ENCODE peak calls at places on chromosome 1, in nine cellular contexts. One of them, this sample, is unnamed. For H3K4me1, the result is how much of the 10 kb centered on the place peaks cover.

GRCh38 chr1:244065960-244066388 is 14.9 kb downstream of the ZBTB18 start:
- DNase-seq in adrenal gland: no peak
- DNase-seq in breast epithelium: no peak
- DNase-seq in Caco-2: no peak
- DNase-seq in HepG2: no peak
- DNase-seq in A549: no peak
- DNase-seq in neural progenitor cell: no peak
- DNase-seq in H9: no peak
- DNase-seq in MM.1S: no peak
- DNase-seq in this sample: no peak

GRCh38 chr1:219913005-219913404 is 15.4 kb downstream of the SLC30A10 start:
- DNase-seq in A549: no peak
- DNase-seq in adrenal gland: no peak
- DNase-seq in MM.1S: no peak
- DNase-seq in breast epithelium: no peak
- DNase-seq in H9: no peak
- DNase-seq in Caco-2: no peak
- DNase-seq in HepG2: no peak
- DNase-seq in neural progenitor cell: no peak
- DNase-seq in this sample: no peak

GRCh38 chr1:18556364-18556763 is 74.3 kb upstream of the PAX7 start:
- DNase-seq in A549: peak
- DNase-seq in MM.1S: no peak
- DNase-seq in H9: no peak
- DNase-seq in neural progenitor cell: peak
- DNase-seq in HepG2: peak
- DNase-seq in breast epithelium: no peak
- DNase-seq in Caco-2: no peak
- DNase-seq in adrenal gland: peak
- DNase-seq in this sample: no peak

GRCh38 chr1:71526824-71527223 is 446.0 kb upstream of the ZRANB2 start:
- DNase-seq in MM.1S: no peak
- DNase-seq in H9: no peak
- DNase-seq in adrenal gland: no peak
- DNase-seq in A549: no peak
- DNase-seq in HepG2: no peak
- DNase-seq in breast epithelium: no peak
- DNase-seq in neural progenitor cell: no peak
- DNase-seq in Caco-2: no peak
- DNase-seq in this sample: no peak

GRCh38 chr1:6130036-6130435 is 50.1 kb downstream of the CHD5 start:
- DNase-seq in A549: no peak
- DNase-seq in H9: no peak
- DNase-seq in neural progenitor cell: no peak
- DNase-seq in breast epithelium: no peak
- DNase-seq in adrenal gland: no peak
- DNase-seq in MM.1S: no peak
- DNase-seq in HepG2: no peak
- DNase-seq in Caco-2: no peak
- DNase-seq in this sample: no peak

GRCh38 chr1:230680300-230681025 is 33.5 kb downstream of the AGT start:
- DNase-seq in MM.1S: no peak
- DNase-seq in adrenal gland: no peak
- DNase-seq in neural progenitor cell: no peak
- DNase-seq in A549: no peak
- DNase-seq in H9: no peak
- DNase-seq in Caco-2: no peak
- DNase-seq in HepG2: peak
- DNase-seq in breast epithelium: no peak
- DNase-seq in this sample: no peak

GRCh38 chr1:1217621-1218523 is 3.9 kb upstream of the TNFRSF4 start:
- DNase-seq in H9: no peak
- DNase-seq in MM.1S: no peak
- DNase-seq in neural progenitor cell: no peak
- DNase-seq in adrenal gland: no peak
- DNase-seq in HepG2: no peak
- DNase-seq in Caco-2: no peak
- DNase-seq in breast epithelium: no peak
- DNase-seq in A549: peak
- DNase-seq in this sample: no peak

GRCh38 chr1:23423415-23424170 is 955 bp downstream of the TCEA3 start:
- DNase-seq in A549: no peak
- DNase-seq in MM.1S: no peak
- DNase-seq in Caco-2: peak
- DNase-seq in neural progenitor cell: peak
- DNase-seq in H9: peak
- DNase-seq in HepG2: peak
- DNase-seq in adrenal gland: peak
- DNase-seq in breast epithelium: no peak
- DNase-seq in this sample: peak

GRCh38 chr1:31801450-31801849 is 14.4 kb downstream of the SPOCD1 start:
- DNase-seq in Caco-2: no peak
- DNase-seq in adrenal gland: no peak
- DNase-seq in HepG2: no peak
- DNase-seq in neural progenitor cell: no peak
- DNase-seq in MM.1S: no peak
- DNase-seq in H9: no peak
- DNase-seq in A549: no peak
- DNase-seq in breast epithelium: no peak
- DNase-seq in this sample: no peak

GRCh38 chr1:222105393-222105737 is 363.5 kb upstream of the DUSP10 start:
- DNase-seq in neural progenitor cell: no peak
- DNase-seq in MM.1S: no peak
- DNase-seq in breast epithelium: peak
- DNase-seq in Caco-2: no peak
- DNase-seq in H9: no peak
- DNase-seq in adrenal gland: no peak
- DNase-seq in A549: peak
- DNase-seq in HepG2: peak
- DNase-seq in this sample: no peak

GRCh38 chr1:22792396-22793171 is 81.9 kb downstream of the EPHB2 start:
- DNase-seq in breast epithelium: no peak
- DNase-seq in A549: no peak
- DNase-seq in adrenal gland: no peak
- DNase-seq in Caco-2: no peak
- DNase-seq in H9: peak
- DNase-seq in neural progenitor cell: no peak
- DNase-seq in MM.1S: no peak
- DNase-seq in HepG2: no peak
- DNase-seq in this sample: no peak

GRCh38 chr1:234654002-234654733 is 44.2 kb upstream of the IRF2BP2 start:
- DNase-seq in breast epithelium: no peak
- DNase-seq in H9: no peak
- DNase-seq in neural progenitor cell: no peak
- DNase-seq in adrenal gland: no peak
- DNase-seq in MM.1S: no peak
- DNase-seq in HepG2: no peak
- DNase-seq in A549: no peak
- DNase-seq in Caco-2: no peak
- DNase-seq in this sample: no peak

GRCh38 chr1:207002731-207003146 is 29.8 kb downstream of the C1orf116 start:
- DNase-seq in neural progenitor cell: no peak
- DNase-seq in Caco-2: peak
- DNase-seq in H9: no peak
- DNase-seq in MM.1S: no peak
- DNase-seq in HepG2: no peak
- DNase-seq in A549: no peak
- DNase-seq in adrenal gland: no peak
- DNase-seq in breast epithelium: no peak
- DNase-seq in this sample: peak

GRCh38 chr1:16905112-16905855 is 9.5 kb downstream of the RNU1-2 start:
- DNase-seq in H9: peak
- DNase-seq in Caco-2: no peak
- DNase-seq in adrenal gland: peak
- DNase-seq in breast epithelium: no peak
- DNase-seq in MM.1S: peak
- DNase-seq in HepG2: peak
- DNase-seq in neural progenitor cell: peak
- DNase-seq in A549: peak
- DNase-seq in this sample: no peak

GRCh38 chr1:41955461-41956159 is 36.9 kb upstream of the HIVEP3 start:
- DNase-seq in A549: peak
- DNase-seq in H9: no peak
- DNase-seq in Caco-2: no peak
- DNase-seq in neural progenitor cell: peak
- DNase-seq in breast epithelium: no peak
- DNase-seq in MM.1S: peak
- DNase-seq in HepG2: no peak
- DNase-seq in adrenal gland: no peak
- DNase-seq in this sample: no peak

GRCh38 chr1:19765623-19766022 is 34.1 kb downstream of the TMCO4 start:
- DNase-seq in breast epithelium: no peak
- DNase-seq in Caco-2: no peak
- DNase-seq in neural progenitor cell: no peak
- DNase-seq in A549: peak
- DNase-seq in HepG2: no peak
- DNase-seq in H9: no peak
- DNase-seq in MM.1S: no peak
- DNase-seq in adrenal gland: peak
- DNase-seq in this sample: no peak

GRCh38 chr1:243977104-243977503 is 74.0 kb upstream of the ZBTB18 start:
- DNase-seq in H9: no peak
- DNase-seq in adrenal gland: no peak
- DNase-seq in A549: no peak
- DNase-seq in neural progenitor cell: no peak
- DNase-seq in HepG2: no peak
- DNase-seq in MM.1S: peak
- DNase-seq in Caco-2: no peak
- DNase-seq in breast epithelium: no peak
- DNase-seq in this sample: peak

GRCh38 chr1:151568626-151569088 is 28.5 kb downstream of the TUFT1 start:
- DNase-seq in breast epithelium: no peak
- DNase-seq in A549: no peak
- DNase-seq in adrenal gland: no peak
- DNase-seq in HepG2: no peak
- DNase-seq in Caco-2: no peak
- DNase-seq in neural progenitor cell: no peak
- DNase-seq in MM.1S: no peak
- DNase-seq in H9: no peak
- DNase-seq in this sample: no peak

GRCh38 chr1:115677172-115677542 is 35.4 kb downstream of the VANGL1 start:
- DNase-seq in A549: no peak
- DNase-seq in adrenal gland: no peak
- DNase-seq in neural progenitor cell: peak
- DNase-seq in MM.1S: no peak
- DNase-seq in breast epithelium: no peak
- DNase-seq in HepG2: no peak
- DNase-seq in Caco-2: no peak
- DNase-seq in H9: no peak
- DNase-seq in this sample: no peak

GRCh38 chr1:150912623-150913022 is 13.5 kb upstream of the SETDB1 start:
- DNase-seq in A549: no peak
- DNase-seq in adrenal gland: no peak
- DNase-seq in HepG2: no peak
- DNase-seq in MM.1S: no peak
- DNase-seq in Caco-2: no peak
- DNase-seq in neural progenitor cell: no peak
- DNase-seq in breast epithelium: no peak
- DNase-seq in H9: no peak
- DNase-seq in this sample: no peak

GRCh38 chr1:27590917-27591508 is 12.9 kb downstream of the AHDC1 start:
- DNase-seq in adrenal gland: peak
- DNase-seq in MM.1S: no peak
- DNase-seq in breast epithelium: no peak
- DNase-seq in Caco-2: no peak
- DNase-seq in neural progenitor cell: no peak
- DNase-seq in HepG2: no peak
- DNase-seq in H9: no peak
- DNase-seq in A549: no peak
- DNase-seq in this sample: no peak
- H3K4me1 ChIP-seq in adrenal gland: half or more
- H3K4me1 ChIP-seq in MM.1S: under half
- H3K4me1 ChIP-seq in breast epithelium: under half
- H3K4me1 ChIP-seq in Caco-2: under half
- H3K4me1 ChIP-seq in neural progenitor cell: half or more
- H3K4me1 ChIP-seq in HepG2: half or more
- H3K4me1 ChIP-seq in H9: under half
- H3K4me1 ChIP-seq in A549: under half
- H3K4me1 ChIP-seq in this sample: under half

GRCh38 chr1:82398357-82398756 is 597.6 kb downstream of the ADGRL2 start:
- DNase-seq in MM.1S: no peak
- DNase-seq in neural progenitor cell: no peak
- DNase-seq in breast epithelium: no peak
- DNase-seq in Caco-2: no peak
- DNase-seq in A549: no peak
- DNase-seq in H9: no peak
- DNase-seq in HepG2: no peak
- DNase-seq in adrenal gland: no peak
- DNase-seq in this sample: no peak
- TF ChIP-seq CTCF in MM.1S: no peak
- TF ChIP-seq CTCF in neural progenitor cell: no peak
- TF ChIP-seq CTCF in breast epithelium: no peak
- TF ChIP-seq CTCF in Caco-2: no peak
- TF ChIP-seq CTCF in A549: no peak
- TF ChIP-seq CTCF in H9: no peak
- TF ChIP-seq CTCF in HepG2: no peak
- TF ChIP-seq CTCF in adrenal gland: no peak
- TF ChIP-seq CTCF in this sample: no peak

GRCh38 chr1:198929111-198929604 is 290.3 kb downstream of the PTPRC start:
- DNase-seq in MM.1S: peak
- DNase-seq in H9: no peak
- DNase-seq in A549: no peak
- DNase-seq in adrenal gland: no peak
- DNase-seq in Caco-2: peak
- DNase-seq in neural progenitor cell: no peak
- DNase-seq in breast epithelium: no peak
- DNase-seq in HepG2: no peak
- DNase-seq in this sample: no peak
- H3K4me1 ChIP-seq in MM.1S: under half
- H3K4me1 ChIP-seq in H9: under half
- H3K4me1 ChIP-seq in A549: under half
- H3K4me1 ChIP-seq in adrenal gland: under half
- H3K4me1 ChIP-seq in Caco-2: under half
- H3K4me1 ChIP-seq in neural progenitor cell: under half
- H3K4me1 ChIP-seq in breast epithelium: under half
- H3K4me1 ChIP-seq in HepG2: under half
- H3K4me1 ChIP-seq in this sample: under half

DNA sequence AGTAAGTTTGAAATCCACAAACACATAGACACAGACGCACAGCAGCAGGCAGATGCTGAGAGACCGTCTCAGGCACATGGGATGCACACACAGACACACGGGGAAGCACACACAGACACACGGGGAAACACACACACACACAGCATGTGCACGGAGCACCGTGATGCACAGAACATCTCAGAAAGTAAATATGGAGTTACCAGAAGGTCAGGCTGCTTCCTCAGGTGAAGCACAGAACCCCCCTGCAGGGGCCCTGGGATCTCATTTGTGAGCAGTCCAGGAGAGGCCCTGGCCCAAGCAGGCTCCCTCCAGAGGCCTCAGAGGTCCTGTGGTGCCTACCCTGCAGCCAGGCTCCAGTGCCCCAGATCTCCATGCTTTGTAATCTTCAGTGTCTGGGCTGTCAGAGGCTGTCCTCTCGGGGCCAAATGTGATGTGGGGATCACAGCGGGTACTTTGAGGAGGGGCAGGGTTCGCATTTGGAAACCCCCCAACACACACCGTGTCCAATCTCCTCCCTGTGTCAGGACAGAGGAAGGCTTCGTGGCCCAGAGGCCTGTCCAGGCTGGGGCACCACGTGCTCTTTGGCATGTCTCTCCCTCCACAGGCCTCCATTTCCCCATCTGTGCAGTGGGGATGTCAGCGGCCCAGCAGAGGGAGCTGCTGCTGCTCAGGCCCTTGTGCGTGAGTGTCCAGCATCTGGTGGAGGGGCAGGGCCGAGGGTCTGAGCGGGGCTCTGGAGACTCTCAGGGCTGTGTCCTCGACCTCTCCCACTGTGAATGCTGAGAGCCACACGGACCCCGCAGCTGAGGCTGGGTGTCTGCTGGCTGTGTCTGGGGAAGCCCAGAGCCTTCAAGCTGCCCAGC is 23.0 kb upstream of the PRSS38 start:
- DNase-seq in MM.1S: no peak
- DNase-seq in breast epithelium: no peak
- DNase-seq in H9: peak
- DNase-seq in HepG2: no peak
- DNase-seq in A549: no peak
- DNase-seq in adrenal gland: no peak
- DNase-seq in neural progenitor cell: peak
- DNase-seq in Caco-2: no peak
- DNase-seq in this sample: peak
- TF ChIP-seq CTCF in MM.1S: no peak
- TF ChIP-seq CTCF in breast epithelium: no peak
- TF ChIP-seq CTCF in H9: peak
- TF ChIP-seq CTCF in HepG2: peak
- TF ChIP-seq CTCF in A549: no peak
- TF ChIP-seq CTCF in adrenal gland: no peak
- TF ChIP-seq CTCF in neural progenitor cell: peak
- TF ChIP-seq CTCF in Caco-2: no peak
- TF ChIP-seq CTCF in this sample: no peak

This sample was measured in lung.